ENCODE peak calls at places on chromosomes 3 and 15, in four cellular contexts. B is GM12878; Y is naive thymus-derived CD4-positive, alpha-beta T cell; Z is heart left ventricle. O is an unnamed sample.

GRCh38 chr3:98974442-98974841 is 72.9 kb upstream of the DCBLD2 start:
- DNase-seq in Z (no peak), B (no peak), Y (no peak), O (no peak)

GRCh38 chr3:42061711-42062408 is 29.3 kb upstream of the TRAK1 start:
- DNase-seq in Y (no peak), Z (peak; percentile 92), B (no peak), O (peak; percentile 88)

GRCh38 chr15:77034620-77035467 is 36.1 kb downstream of the TSPAN3 start:
- DNase-seq in B (no peak), Z (peak; percentile 29), Y (peak; percentile 37), O (peak; percentile 53)

GRCh38 chr3:125212509-125213372 is at the start of gene SLC12A8:
- DNase-seq in Z (peak; percentile 33), B (no peak), Y (no peak), O (no peak)

GRCh38 chr15:101258238-101259144 is 6.6 kb upstream of the CHSY1 start:
- DNase-seq in Z (peak; percentile 57), B (peak; percentile 51), Y (peak; percentile 43), O (peak; percentile 79)

GRCh38 chr3:134055661-134056060 is 25.9 kb upstream of the SLCO2A1 start:
- DNase-seq in B (no peak), Y (no peak), Z (no peak), O (no peak)

GRCh38 chr3:115330406-115330805 is 183.3 kb upstream of the ZBTB20 start:
- DNase-seq in B (no peak), Z (no peak), Y (no peak), O (no peak)

GRCh38 chr3:46845397-46845859 is 17.8 kb downstream of the MYL3 start:
- DNase-seq in B (no peak), Y (no peak), Z (peak; percentile 88), O (no peak)

GRCh38 chr3:188209740-188210139 is 55.8 kb downstream of the LPP start:
- DNase-seq in Y (no peak), B (no peak), Z (no peak), O (no peak)

GRCh38 chr3:23325466-23326065 is 122.4 kb downstream of the UBE2E2 start:
- DNase-seq in Y (no peak), B (peak; percentile 30), Z (no peak), O (no peak)

GRCh38 chr3:37949866-37950265 is 40.7 kb upstream of the VILL start:
- DNase-seq in Y (no peak), Z (no peak), B (no peak), O (no peak)

GRCh38 chr3:99248913-99249312 is 347.4 kb upstream of the DCBLD2 start:
- DNase-seq in Z (no peak), B (no peak), Y (no peak), O (no peak)

GRCh38 chr15:68843425-68844311 is 23.0 kb upstream of the ANP32A start:
- DNase-seq in Y (no peak), Z (no peak), B (no peak), O (peak; percentile 77)

GRCh38 chr3:188901671-188902331 is 270.0 kb upstream of the TPRG1 start:
- DNase-seq in Y (no peak), B (no peak), Z (no peak), O (no peak)

GRCh38 chr15:72511536-72511935 is 37.4 kb downstream of the ARIH1 start:
- DNase-seq in Z (no peak), Y (no peak), B (no peak), O (no peak)

GRCh38 chr3:169112153-169112892 is 551.2 kb downstream of the MECOM start:
- DNase-seq in Z (no peak), B (no peak), Y (no peak), O (no peak)

GRCh38 chr3:64687781-64688515 is at the start of gene ADAMTS9:
- DNase-seq in B (no peak), Y (no peak), Z (peak; percentile 87), O (peak; percentile 94)

GRCh38 chr3:21297304-21297703 is 453.7 kb downstream of the ZNF385D start:
- DNase-seq in Y (no peak), B (no peak), Z (no peak), O (no peak)

GRCh38 chr3:143266512-143266911 is 146.9 kb downstream of the CHST2 start:
- DNase-seq in B (no peak), Y (no peak), Z (no peak), O (no peak)

GRCh38 chr15:92655178-92655995 is at the start of gene FAM174B:
- DNase-seq in B (no peak), Z (peak; percentile 51), Y (peak; percentile 41), O (peak; percentile 61)

GRCh38 chr15:40354408-40355171 is 3.4 kb upstream of the DISP2 start:
- DNase-seq in Z (peak; percentile 30), B (no peak), Y (no peak), O (no peak)

GRCh38 chr3:18382760-18383369 is 42.3 kb downstream of the SATB1 start:
- DNase-seq in Y (no peak), B (no peak), Z (no peak), O (no peak)

GRCh38 chr3:123766195-123767019 is 117.7 kb downstream of the MYLK start:
- DNase-seq in Y (no peak), B (no peak), Z (no peak), O (peak; percentile 69)

GRCh38 chr15:35442734-35443133 is 103.2 kb downstream of the DPH6 start:
- DNase-seq in Z (no peak), Y (no peak), B (no peak), O (no peak)

GRCh38 chr15:94162946-94163345 is 68.4 kb upstream of the MCTP2 start:
- DNase-seq in Y (no peak), Z (no peak), B (no peak), O (no peak)

GRCh38 chr15:52440414-52440813 is 88.3 kb downstream of the MYO5A start:
- DNase-seq in B (no peak), Z (no peak), Y (no peak), O (no peak)

GRCh38 chr3:53252105-53252946 is 3.5 kb downstream of the TKT start:
- DNase-seq in B (no peak), Y (no peak), Z (no peak), O (no peak)

GRCh38 chr15:75170203-75170602 is 31.5 kb upstream of the C15orf39 start:
- DNase-seq in Y (no peak), Z (no peak), B (no peak), O (no peak)

DNA sequence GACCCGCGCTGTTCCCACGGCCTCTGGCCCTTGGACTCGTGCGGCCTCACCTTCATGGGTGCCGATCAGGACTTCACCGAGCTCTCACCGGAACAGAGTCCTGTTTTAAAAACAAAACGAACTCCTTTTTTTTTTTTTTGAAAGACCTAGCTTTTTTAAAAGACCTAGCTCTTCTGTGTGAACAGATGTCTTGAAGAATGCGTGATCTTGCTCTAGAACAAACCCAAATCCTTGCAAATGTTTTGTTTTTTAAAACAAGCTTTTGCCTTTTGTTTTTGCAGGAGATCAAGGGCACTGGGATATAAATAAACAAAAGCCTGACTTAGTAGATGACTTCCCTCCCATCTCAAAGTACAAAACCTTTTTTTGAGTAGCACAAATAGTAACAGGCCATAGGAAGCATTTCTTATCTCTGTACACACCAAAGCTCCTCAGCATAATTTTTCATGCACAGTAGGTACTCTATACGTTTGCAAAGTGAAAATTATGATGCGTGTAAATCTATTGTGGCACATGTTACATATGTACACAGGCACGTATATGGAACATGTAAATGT is 1.1 kb upstream of the MSL2 start:
- DNase-seq in B (no peak), Z (no peak), Y (no peak), O (no peak)
- H3K4me3 ChIP-seq in B (peak overlapping the region; percentile 69), Z (peak overlapping the region; percentile 71), Y (peak overlapping the region; percentile 77), O (peak overlapping the region; percentile 50)

GRCh38 chr3:194329566-194329965 is 21.6 kb downstream of the CPN2 start:
- DNase-seq in Y (no peak), Z (no peak), B (no peak), O (no peak)

GRCh38 chr3:194327030-194327413 is 24.1 kb downstream of the CPN2 start:
- DNase-seq in Z (no peak), B (no peak), Y (peak; percentile 24), O (no peak)

GRCh38 chr3:194326192-194327029 is 24.7 kb downstream of the CPN2 start:
- DNase-seq in Y (no peak), Z (no peak), B (no peak), O (no peak)

GRCh38 chr3:194327414-194328079 is 23.6 kb downstream of the CPN2 start:
- DNase-seq in B (no peak), Z (no peak), Y (no peak), O (no peak)

GRCh38 chr3:194328080-194328571 is 23.0 kb downstream of the CPN2 start:
- DNase-seq in Z (no peak), B (no peak), Y (no peak), O (no peak)
- H3K4me1 ChIP-seq in Z (peaks cover 13% of the 10 kb centered on the region), B (peaks cover 3% of the 10 kb centered on the region), Y (no peaks in the 10 kb centered on the region), O (no peaks in the 10 kb centered on the region)

GRCh38 chr3:32148356-32148755 is 41.9 kb downstream of the GPD1L start:
- DNase-seq in Z (no peak), B (no peak), Y (no peak), O (no peak)

GRCh38 chr3:32143849-32144757 is 37.7 kb downstream of the GPD1L start:
- DNase-seq in B (peak; percentile 13), Z (no peak), Y (peak; percentile 61), O (no peak)

GRCh38 chr3:32146669-32147315 is 40.4 kb downstream of the GPD1L start:
- DNase-seq in B (no peak), Y (no peak), Z (no peak), O (no peak)

GRCh38 chr3:32147509-32147908 is 41.1 kb downstream of the GPD1L start:
- DNase-seq in B (no peak), Z (no peak), Y (no peak), O (no peak)

DNA sequence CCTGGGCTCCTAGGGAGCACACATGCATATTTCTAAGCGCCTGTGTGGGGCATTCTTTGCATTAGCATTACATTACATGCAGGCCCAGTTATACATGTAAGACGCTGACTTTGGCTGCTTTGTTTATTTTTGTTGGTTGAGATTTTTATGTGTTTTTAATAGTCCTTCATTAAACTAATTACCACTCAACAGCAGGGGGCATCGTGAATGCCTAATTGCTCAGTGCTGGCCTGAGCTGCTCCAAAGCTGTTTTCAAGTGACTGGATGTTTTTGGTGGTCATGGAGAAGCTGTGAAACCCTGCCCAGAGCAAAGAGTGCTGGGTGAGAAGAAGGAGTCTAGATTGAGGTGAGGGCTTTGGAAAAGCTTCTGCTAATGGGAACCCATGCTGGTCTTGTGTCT is 41.5 kb downstream of the GPD1L start:
- DNase-seq in Y (no peak), Z (no peak), B (no peak), O (no peak)
- H3K36me3 ChIP-seq in Y (peaks cover 55% of the 10 kb centered on the region), Z (peaks cover 6% of the 10 kb centered on the region), B (no peaks in the 10 kb centered on the region), O (peaks cover 6% of the 10 kb centered on the region)

DNA sequence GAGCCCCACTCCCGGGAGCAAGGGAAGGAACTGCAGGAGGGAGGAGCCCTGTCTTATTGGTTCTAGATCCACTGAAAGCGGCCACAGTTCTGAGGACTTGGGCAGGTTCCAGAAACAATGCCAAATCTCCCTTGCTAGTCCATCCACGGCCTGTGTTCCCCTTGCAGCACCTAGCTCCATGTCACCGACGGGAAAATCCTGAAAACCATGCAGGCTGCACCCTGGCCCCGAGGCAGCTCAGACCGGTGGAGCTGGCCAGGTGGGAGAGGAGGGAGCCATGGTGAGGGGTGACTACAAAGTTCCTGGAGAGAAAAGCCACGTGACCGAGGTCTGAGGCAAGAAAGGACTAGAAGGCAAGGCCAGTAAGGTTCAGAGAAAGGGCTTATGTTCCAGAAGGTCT is 5.5 kb downstream of the MGLL start:
- DNase-seq in Z (no peak), Y (no peak), B (no peak), O (no peak)
- H3K4me3 ChIP-seq in Z (no peak overlapping the region), Y (no peak overlapping the region), B (no peak overlapping the region), O (no peak overlapping the region)

DNA sequence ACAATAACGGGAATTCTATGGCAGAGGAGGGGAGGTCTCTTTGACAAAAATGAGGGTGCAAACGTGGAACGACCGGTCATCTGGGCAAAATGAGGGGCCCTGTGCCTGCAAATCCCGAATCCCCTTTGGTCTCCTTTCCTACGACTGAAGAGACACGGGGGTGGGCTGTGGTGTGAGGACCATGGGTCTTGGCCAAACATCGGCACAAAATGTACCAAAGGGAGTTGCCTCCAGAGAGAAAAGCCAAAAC is 503 bp downstream of the ZNF280D start:
- DNase-seq in Y (no peak), Z (no peak), B (no peak), O (no peak)
- H3K4me1 ChIP-seq in Y (peaks cover 23% of the 10 kb centered on the region), Z (peaks cover 41% of the 10 kb centered on the region), B (peaks cover 6% of the 10 kb centered on the region), O (peaks cover 4% of the 10 kb centered on the region)